ENCODE peak calls at places on chromosomes 5 and 9, in seven cellular contexts. W, P, U, L, Q, R and X are unnamed samples.

GRCh38 chr5:143182901-143183820 is 220.3 kb downstream of the NR3C1 start:
- DNase-seq in W (no peak), R (no peak), P (peak; percentile 56), U (peak; percentile 48), L (peak; percentile 43), Q (peak; percentile 92), X (no peak)

GRCh38 chr9:4615251-4615650 is 46.8 kb upstream of the PLPP6 start:
- DNase-seq in U (peak; percentile 64), R (peak; percentile 57), W (no peak), P (no peak), Q (no peak), L (no peak), X (peak; percentile 9)

GRCh38 chr5:142391031-142391872 is 66.4 kb upstream of the SPRY4 start:
- DNase-seq in R (no peak), P (no peak), L (no peak), W (no peak), Q (no peak), U (no peak), X (no peak)

GRCh38 chr9:111833941-111834340 is 39.2 kb upstream of the SHOC1 start:
- DNase-seq in L (no peak), Q (no peak), W (no peak), R (peak; percentile 87), P (no peak), U (peak; percentile 77), X (no peak)

GRCh38 chr9:28105001-28105400 is 531.7 kb upstream of the C9orf72 start:
- DNase-seq in U (no peak), R (no peak), L (no peak), P (no peak), W (no peak), Q (no peak), X (no peak)

GRCh38 chr5:6755519-6755918 is 42.3 kb downstream of the TENT4A start:
- DNase-seq in R (no peak), L (peak; percentile 78), P (no peak), Q (no peak), W (peak; percentile 37), U (no peak), X (no peak)

GRCh38 chr9:1495282-1495681 is 445.1 kb downstream of the DMRT2 start:
- DNase-seq in W (no peak), P (no peak), U (no peak), L (no peak), R (no peak), Q (no peak), X (no peak)

GRCh38 chr9:129237195-129237611 is 59.1 kb upstream of the IER5L start:
- DNase-seq in P (peak; percentile 67), L (peak; percentile 60), U (peak; percentile 65), W (no peak), R (peak; percentile 62), Q (no peak), X (no peak)

GRCh38 chr5:172837640-172838039 is 3.6 kb downstream of the ERGIC1 start:
- DNase-seq in W (peak; percentile 93), Q (peak; percentile 92), P (peak; percentile 67), L (peak; percentile 68), R (no peak), U (no peak), X (no peak)

GRCh38 chr5:76526950-76527349 is 96.3 kb downstream of the F2RL2 start:
- DNase-seq in U (no peak), R (no peak), L (no peak), W (no peak), Q (no peak), P (no peak), X (no peak)

GRCh38 chr5:56440871-56441740 is 208.0 kb upstream of the ANKRD55 start:
- DNase-seq in P (no peak), W (no peak), L (no peak), U (peak; percentile 88), Q (no peak), R (peak; percentile 95), X (peak; percentile 33)

GRCh38 chr9:2809692-2810423 is 34.0 kb downstream of the PUM3 start:
- DNase-seq in W (no peak), Q (no peak), P (no peak), U (peak; percentile 99), L (no peak), R (peak; percentile 23), X (peak; percentile 81)
- H3K4me3 ChIP-seq in W (no peak overlapping the region), Q (no peak overlapping the region), P (peak overlapping the region; percentile 34), U (no peak overlapping the region), L (no peak overlapping the region), R (no peak overlapping the region), X (no peak overlapping the region)

DNA sequence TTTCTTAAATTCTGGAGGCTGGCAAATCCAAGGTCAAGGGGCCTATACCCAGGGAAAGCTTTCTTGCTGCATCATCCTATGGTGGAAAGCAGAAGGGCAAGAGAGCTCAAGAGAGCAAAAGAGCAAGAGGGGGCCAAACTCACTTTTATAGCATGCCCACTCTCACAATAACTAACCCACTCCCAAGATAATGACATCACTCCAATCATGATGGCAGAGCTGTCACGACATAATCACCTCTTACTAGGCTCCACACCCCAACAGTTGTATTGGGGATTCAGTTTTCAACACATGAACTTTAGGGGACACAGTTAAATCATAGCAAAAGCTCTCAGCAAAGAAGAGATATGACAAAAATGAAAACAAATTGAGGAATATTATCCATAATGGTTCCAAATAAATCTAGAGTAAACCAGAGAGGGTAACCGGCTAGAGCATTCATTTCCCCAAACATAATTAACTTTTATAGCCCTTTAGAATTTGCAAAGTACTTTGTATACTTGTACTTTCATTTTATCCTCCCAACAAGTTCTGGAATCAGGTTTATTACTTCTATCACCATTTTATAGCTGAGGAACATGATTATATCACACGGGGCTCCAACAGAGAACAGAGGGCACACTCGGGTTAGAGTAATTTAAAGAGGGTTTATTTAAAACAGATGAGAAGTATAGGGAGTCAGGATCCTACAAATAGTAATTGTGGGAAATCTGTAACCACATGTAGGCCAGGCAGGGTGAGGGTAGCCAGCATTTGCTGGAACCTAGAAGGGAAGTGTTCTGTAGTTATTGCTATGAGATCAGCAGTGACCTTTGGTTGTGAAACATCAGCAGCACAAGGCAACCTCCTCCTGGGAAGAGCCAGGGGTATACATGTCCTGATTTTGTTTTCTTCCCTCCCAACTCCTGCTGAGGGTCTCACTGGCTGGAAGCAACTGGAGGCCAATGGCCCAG is 7.2 kb upstream of the TARS1 start:
- DNase-seq in U (peak; percentile 68), R (no peak), W (no peak), L (no peak), Q (no peak), P (no peak), X (no peak)
- H3K4me3 ChIP-seq in U (no peak overlapping the region), R (no peak overlapping the region), W (no peak overlapping the region), L (no peak overlapping the region), Q (no peak overlapping the region), P (no peak overlapping the region), X (no peak overlapping the region)

DNA sequence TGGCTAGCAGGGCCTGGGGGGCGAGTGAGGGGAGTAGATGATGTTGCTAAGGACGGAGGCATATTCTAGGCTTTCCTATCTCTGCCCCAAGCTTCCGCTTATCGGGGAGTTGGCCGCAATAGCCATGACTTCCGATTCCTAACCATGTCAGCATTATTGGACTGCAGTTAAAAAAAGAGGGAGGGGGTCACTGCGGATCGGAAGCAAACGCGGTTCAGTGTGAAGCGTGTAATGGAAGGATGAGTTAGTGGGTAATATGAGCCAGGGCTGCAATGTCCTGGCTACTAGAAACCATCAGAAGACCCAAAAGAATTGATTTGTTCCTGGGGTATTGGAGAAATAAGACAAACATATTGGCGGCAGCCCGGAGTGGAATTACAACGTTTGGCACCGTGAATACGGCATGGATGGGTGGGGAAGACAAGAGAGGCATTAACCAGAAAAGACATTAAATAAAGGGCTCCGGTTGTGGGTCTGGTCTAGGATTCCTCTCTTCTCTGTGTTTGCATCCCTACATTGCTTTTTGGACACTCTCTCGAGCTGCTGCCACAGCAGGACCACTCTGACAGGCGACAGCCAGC is 138.8 kb upstream of the PALM2AKAP2 start:
- DNase-seq in Q (no peak), R (no peak), W (no peak), L (no peak), U (no peak), P (no peak), X (no peak)
- H3K4me3 ChIP-seq in Q (no peak overlapping the region), R (peak overlapping the region; percentile 40), W (peak overlapping the region; percentile 40), L (peak overlapping the region; percentile 22), U (peak overlapping the region; percentile 31), P (peak overlapping the region; percentile 85), X (peak overlapping the region; percentile 52)

DNA sequence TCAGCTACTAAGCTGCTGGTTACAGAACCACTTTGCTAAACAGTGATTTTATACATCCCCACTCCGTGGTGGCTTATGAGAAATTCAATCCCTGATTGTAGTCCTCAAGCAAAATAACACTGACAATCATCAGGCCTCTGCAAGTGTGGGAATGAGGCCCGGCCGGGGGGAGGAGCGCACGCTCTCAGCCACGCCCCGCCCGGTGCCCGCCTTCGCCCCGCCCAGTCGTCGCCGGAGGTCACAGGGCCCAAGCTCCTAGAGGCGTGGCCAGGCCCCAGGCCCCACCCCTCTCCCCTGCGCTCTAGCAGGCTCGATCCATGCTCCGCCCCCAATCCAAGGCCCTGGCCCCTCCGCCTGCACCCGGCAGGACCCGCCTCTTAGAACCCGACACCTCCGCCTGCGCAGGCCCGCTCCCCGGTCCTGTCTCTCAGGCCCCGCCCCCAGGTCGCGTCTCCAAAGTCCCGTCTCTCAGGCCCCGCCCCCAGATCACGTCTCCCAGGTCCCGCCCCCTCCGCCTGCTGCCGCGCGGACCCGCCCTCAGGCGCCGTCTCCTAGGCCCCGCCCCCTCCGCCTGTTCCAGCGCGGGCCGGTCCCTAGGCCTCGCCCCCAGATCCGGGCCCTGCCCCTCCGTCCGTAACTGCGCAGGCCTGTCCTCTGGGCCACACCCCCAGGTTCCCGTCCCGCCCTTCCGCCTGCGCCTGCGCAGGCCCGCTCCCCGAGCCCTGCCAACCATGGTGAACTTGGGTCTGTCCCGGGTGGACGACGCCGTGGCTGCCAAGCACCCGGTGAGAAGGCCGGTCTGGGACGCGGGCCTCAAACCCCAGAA is at the start of gene TMEM141:
- DNase-seq in P (peak; percentile 100), Q (peak; percentile 100), L (peak; percentile 100), U (peak; percentile 99), W (peak; percentile 100), R (peak; percentile 93), X (peak; percentile 96)
- H3K4me3 ChIP-seq in P (peak within 1 kb of the TSS; percentile 23), Q (peak within 1 kb of the TSS; percentile 99), L (peak within 1 kb of the TSS; percentile 77), U (peak within 1 kb of the TSS; percentile 68), W (peak within 1 kb of the TSS; percentile 91), R (peak within 1 kb of the TSS; percentile 89), X (peak within 1 kb of the TSS; percentile 84)

GRCh38 chr9:6884960-6885359 is 127.2 kb downstream of the KDM4C start:
- DNase-seq in Q (no peak), L (no peak), W (no peak), U (no peak), P (no peak), R (no peak), X (no peak)

GRCh38 chr9:6894135-6894534 is 136.4 kb downstream of the KDM4C start:
- DNase-seq in U (no peak), P (no peak), L (no peak), R (no peak), W (no peak), Q (peak; percentile 81), X (no peak)

GRCh38 chr9:6884101-6884500 is 126.3 kb downstream of the KDM4C start:
- DNase-seq in L (no peak), Q (no peak), W (no peak), U (no peak), R (no peak), P (no peak), X (no peak)

GRCh38 chr9:6893350-6894131 is 135.8 kb downstream of the KDM4C start:
- DNase-seq in R (no peak), U (no peak), P (no peak), Q (peak; percentile 40), W (no peak), L (no peak), X (no peak)

GRCh38 chr9:6889868-6890267 is 132.1 kb downstream of the KDM4C start:
- DNase-seq in W (no peak), U (no peak), R (no peak), P (no peak), L (no peak), Q (no peak), X (no peak)
- H3K4me3 ChIP-seq in W (no peak overlapping the region), U (no peak overlapping the region), R (no peak overlapping the region), P (no peak overlapping the region), L (no peak overlapping the region), Q (no peak overlapping the region), X (no peak overlapping the region)

GRCh38 chr9:94860678-94861588 is 134.4 kb downstream of the AOPEP start:
- DNase-seq in W (no peak), U (peak; percentile 89), R (no peak), L (no peak), Q (peak; percentile 94), P (peak; percentile 71), X (peak; percentile 92)
- H3K4me3 ChIP-seq in W (no peak overlapping the region), U (no peak overlapping the region), R (no peak overlapping the region), L (no peak overlapping the region), Q (peak overlapping the region; percentile 1), P (no peak overlapping the region), X (no peak overlapping the region)